ENCODE peak calls at places on chromosomes 4 and X, in eight cellular contexts. One of them, this sample, is unnamed.

GRCh38 chr4:1012031-1012739 is 759 bp downstream of the FGFRL1 start:
- DNase-seq in left ventricle myocardium inferior: no peak
- DNase-seq in psoas muscle: no peak
- DNase-seq in heart right ventricle: no peak
- DNase-seq in heart left ventricle: no peak
- DNase-seq in SJSA1: no peak
- DNase-seq in lower lobe of right lung: peak
- DNase-seq in substantia nigra: no peak
- DNase-seq in this sample: no peak

GRCh38 chr4:95539056-95539455 is 9.7 kb downstream of the UNC5C start:
- DNase-seq in substantia nigra: no peak
- DNase-seq in SJSA1: no peak
- DNase-seq in psoas muscle: no peak
- DNase-seq in lower lobe of right lung: no peak
- DNase-seq in heart left ventricle: no peak
- DNase-seq in left ventricle myocardium inferior: no peak
- DNase-seq in heart right ventricle: no peak
- DNase-seq in this sample: no peak

GRCh38 chr4:31620476-31620875 is 900.3 kb downstream of the PCDH7 start:
- DNase-seq in substantia nigra: no peak
- DNase-seq in left ventricle myocardium inferior: no peak
- DNase-seq in heart right ventricle: no peak
- DNase-seq in heart left ventricle: no peak
- DNase-seq in psoas muscle: no peak
- DNase-seq in lower lobe of right lung: no peak
- DNase-seq in SJSA1: no peak
- DNase-seq in this sample: no peak

GRCh38 chr4:127586922-127587571 is 45.7 kb upstream of the INTU start:
- DNase-seq in heart right ventricle: no peak
- DNase-seq in SJSA1: peak
- DNase-seq in left ventricle myocardium inferior: no peak
- DNase-seq in substantia nigra: no peak
- DNase-seq in psoas muscle: no peak
- DNase-seq in lower lobe of right lung: no peak
- DNase-seq in heart left ventricle: no peak
- DNase-seq in this sample: no peak

GRCh38 chrX:151359931-151360871 is 36.8 kb upstream of the VMA21 start:
- DNase-seq in substantia nigra: peak
- DNase-seq in lower lobe of right lung: peak
- DNase-seq in psoas muscle: peak
- DNase-seq in left ventricle myocardium inferior: no peak
- DNase-seq in heart right ventricle: peak
- DNase-seq in heart left ventricle: peak
- DNase-seq in SJSA1: peak
- DNase-seq in this sample: no peak

GRCh38 chr4:74415602-74416300 is 29.2 kb upstream of the AREG start:
- DNase-seq in heart right ventricle: no peak
- DNase-seq in SJSA1: no peak
- DNase-seq in substantia nigra: no peak
- DNase-seq in heart left ventricle: no peak
- DNase-seq in lower lobe of right lung: no peak
- DNase-seq in psoas muscle: no peak
- DNase-seq in left ventricle myocardium inferior: no peak
- DNase-seq in this sample: no peak

GRCh38 chr4:150890246-150890645 is 124.8 kb downstream of the LRBA start:
- DNase-seq in SJSA1: no peak
- DNase-seq in substantia nigra: no peak
- DNase-seq in heart right ventricle: no peak
- DNase-seq in heart left ventricle: no peak
- DNase-seq in lower lobe of right lung: no peak
- DNase-seq in psoas muscle: no peak
- DNase-seq in left ventricle myocardium inferior: no peak
- DNase-seq in this sample: no peak

GRCh38 chr4:164383187-164384181 is 370.4 kb upstream of the SMIM31 start:
- DNase-seq in psoas muscle: no peak
- DNase-seq in lower lobe of right lung: no peak
- DNase-seq in SJSA1: peak
- DNase-seq in left ventricle myocardium inferior: no peak
- DNase-seq in heart left ventricle: peak
- DNase-seq in substantia nigra: peak
- DNase-seq in heart right ventricle: peak
- DNase-seq in this sample: peak

GRCh38 chr4:84502955-84503373 is 3.9 kb upstream of the NKX6-1 start:
- DNase-seq in lower lobe of right lung: no peak
- DNase-seq in left ventricle myocardium inferior: no peak
- DNase-seq in heart right ventricle: no peak
- DNase-seq in heart left ventricle: no peak
- DNase-seq in substantia nigra: no peak
- DNase-seq in psoas muscle: no peak
- DNase-seq in SJSA1: no peak
- DNase-seq in this sample: no peak

GRCh38 chr4:47386592-47387235 is 76.8 kb downstream of the COMMD8 start:
- DNase-seq in heart right ventricle: no peak
- DNase-seq in substantia nigra: no peak
- DNase-seq in left ventricle myocardium inferior: no peak
- DNase-seq in psoas muscle: no peak
- DNase-seq in lower lobe of right lung: no peak
- DNase-seq in SJSA1: no peak
- DNase-seq in heart left ventricle: no peak
- DNase-seq in this sample: no peak

DNA sequence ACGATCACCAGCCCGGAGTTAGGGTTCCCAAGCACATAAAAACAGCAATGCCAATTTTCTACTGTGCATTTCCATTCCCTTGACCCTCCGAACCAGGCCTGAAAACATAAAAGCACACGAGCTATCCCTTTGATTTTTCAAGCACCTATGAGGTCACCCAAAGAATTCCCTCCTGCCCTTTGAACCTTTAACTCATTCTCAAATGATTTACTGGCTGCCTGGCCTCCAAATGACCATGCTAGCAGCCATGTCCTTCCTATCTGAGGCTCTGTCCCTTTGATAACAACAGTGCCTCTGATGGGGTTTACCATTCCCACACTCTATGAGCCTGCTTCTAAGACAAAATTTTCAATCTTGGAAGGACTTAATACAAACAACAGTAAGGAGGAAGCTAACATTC is 15.2 kb downstream of the SHROOM4 start:
- DNase-seq in substantia nigra: no peak
- DNase-seq in SJSA1: no peak
- DNase-seq in lower lobe of right lung: no peak
- DNase-seq in psoas muscle: no peak
- DNase-seq in left ventricle myocardium inferior: no peak
- DNase-seq in heart right ventricle: no peak
- DNase-seq in heart left ventricle: no peak
- DNase-seq in this sample: no peak
- H3K27ac ChIP-seq in substantia nigra: no peak
- H3K27ac ChIP-seq in SJSA1: no peak
- H3K27ac ChIP-seq in lower lobe of right lung: peak
- H3K27ac ChIP-seq in psoas muscle: no peak
- H3K27ac ChIP-seq in left ventricle myocardium inferior: no peak
- H3K27ac ChIP-seq in heart right ventricle: no peak
- H3K27ac ChIP-seq in heart left ventricle: no peak
- H3K27ac ChIP-seq in this sample: no peak

DNA sequence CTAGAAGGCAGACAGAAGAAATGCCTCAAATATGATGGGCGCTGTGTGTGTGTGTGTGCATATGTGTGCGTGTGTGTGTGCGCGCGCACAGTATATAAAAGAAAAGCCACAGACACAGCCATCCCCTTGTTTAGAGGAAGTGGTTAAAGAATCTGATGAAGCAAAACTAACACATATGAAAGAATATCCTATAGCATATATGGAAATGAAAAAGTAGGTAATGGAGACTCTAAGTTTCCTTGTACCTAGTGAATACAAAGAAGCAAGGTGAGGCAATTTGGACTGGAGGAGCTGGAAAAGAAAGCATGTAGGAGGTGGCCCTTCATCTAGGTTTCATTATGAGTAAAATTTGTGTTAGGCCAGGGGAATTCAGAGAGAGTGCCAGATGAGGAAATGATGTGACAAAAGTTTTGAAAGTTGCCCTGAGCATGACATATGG is 58.6 kb upstream of the MCF2 start:
- DNase-seq in heart right ventricle: no peak
- DNase-seq in left ventricle myocardium inferior: no peak
- DNase-seq in lower lobe of right lung: no peak
- DNase-seq in heart left ventricle: no peak
- DNase-seq in psoas muscle: no peak
- DNase-seq in SJSA1: no peak
- DNase-seq in substantia nigra: no peak
- DNase-seq in this sample: no peak
- H3K27ac ChIP-seq in heart right ventricle: no peak
- H3K27ac ChIP-seq in left ventricle myocardium inferior: no peak
- H3K27ac ChIP-seq in lower lobe of right lung: no peak
- H3K27ac ChIP-seq in heart left ventricle: no peak
- H3K27ac ChIP-seq in psoas muscle: no peak
- H3K27ac ChIP-seq in SJSA1: no peak
- H3K27ac ChIP-seq in substantia nigra: no peak
- H3K27ac ChIP-seq in this sample: no peak

DNA sequence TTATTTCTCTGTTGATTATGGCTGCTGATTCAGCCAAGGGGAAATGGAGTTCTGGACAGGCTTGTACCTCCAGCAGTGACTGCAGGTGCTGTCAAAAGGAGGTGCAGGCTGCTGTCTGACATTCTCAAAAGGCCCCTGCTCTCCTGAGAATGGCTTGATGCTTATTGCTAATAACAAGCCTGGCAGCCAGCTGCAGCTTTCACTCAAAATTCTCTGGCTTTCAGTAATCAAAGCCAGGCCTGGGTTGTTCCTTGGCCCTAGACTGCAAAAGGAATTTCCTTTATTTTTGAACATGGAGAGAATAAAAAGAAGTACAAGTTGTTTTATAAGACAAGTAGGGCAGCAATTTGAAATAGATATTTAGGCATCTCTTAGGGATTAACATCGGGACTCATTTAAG is 575.9 kb downstream of the MID1IP1 start:
- DNase-seq in SJSA1: no peak
- DNase-seq in psoas muscle: no peak
- DNase-seq in heart left ventricle: no peak
- DNase-seq in heart right ventricle: no peak
- DNase-seq in substantia nigra: no peak
- DNase-seq in lower lobe of right lung: no peak
- DNase-seq in left ventricle myocardium inferior: no peak
- DNase-seq in this sample: no peak
- H3K27ac ChIP-seq in SJSA1: no peak
- H3K27ac ChIP-seq in psoas muscle: no peak
- H3K27ac ChIP-seq in heart left ventricle: no peak
- H3K27ac ChIP-seq in heart right ventricle: no peak
- H3K27ac ChIP-seq in substantia nigra: no peak
- H3K27ac ChIP-seq in lower lobe of right lung: no peak
- H3K27ac ChIP-seq in left ventricle myocardium inferior: no peak
- H3K27ac ChIP-seq in this sample: no peak

GRCh38 chrX:22520128-22520828 is 247.6 kb downstream of the CBLL2 start:
- DNase-seq in psoas muscle: no peak
- DNase-seq in substantia nigra: no peak
- DNase-seq in SJSA1: no peak
- DNase-seq in lower lobe of right lung: no peak
- DNase-seq in heart right ventricle: no peak
- DNase-seq in left ventricle myocardium inferior: no peak
- DNase-seq in heart left ventricle: no peak
- DNase-seq in this sample: no peak
- H3K27ac ChIP-seq in psoas muscle: no peak
- H3K27ac ChIP-seq in substantia nigra: no peak
- H3K27ac ChIP-seq in SJSA1: no peak
- H3K27ac ChIP-seq in lower lobe of right lung: no peak
- H3K27ac ChIP-seq in heart right ventricle: no peak
- H3K27ac ChIP-seq in left ventricle myocardium inferior: no peak
- H3K27ac ChIP-seq in heart left ventricle: no peak
- H3K27ac ChIP-seq in this sample: no peak

GRCh38 chrX:1596676-1597344 is 5.4 kb downstream of the AKAP17A start:
- DNase-seq in heart right ventricle: no peak
- DNase-seq in SJSA1: no peak
- DNase-seq in left ventricle myocardium inferior: no peak
- DNase-seq in substantia nigra: no peak
- DNase-seq in psoas muscle: no peak
- DNase-seq in heart left ventricle: no peak
- DNase-seq in lower lobe of right lung: no peak
- DNase-seq in this sample: no peak
- H3K27ac ChIP-seq in heart right ventricle: no peak
- H3K27ac ChIP-seq in SJSA1: no peak
- H3K27ac ChIP-seq in left ventricle myocardium inferior: no peak
- H3K27ac ChIP-seq in substantia nigra: no peak
- H3K27ac ChIP-seq in psoas muscle: no peak
- H3K27ac ChIP-seq in heart left ventricle: no peak
- H3K27ac ChIP-seq in lower lobe of right lung: no peak
- H3K27ac ChIP-seq in this sample: no peak

DNA sequence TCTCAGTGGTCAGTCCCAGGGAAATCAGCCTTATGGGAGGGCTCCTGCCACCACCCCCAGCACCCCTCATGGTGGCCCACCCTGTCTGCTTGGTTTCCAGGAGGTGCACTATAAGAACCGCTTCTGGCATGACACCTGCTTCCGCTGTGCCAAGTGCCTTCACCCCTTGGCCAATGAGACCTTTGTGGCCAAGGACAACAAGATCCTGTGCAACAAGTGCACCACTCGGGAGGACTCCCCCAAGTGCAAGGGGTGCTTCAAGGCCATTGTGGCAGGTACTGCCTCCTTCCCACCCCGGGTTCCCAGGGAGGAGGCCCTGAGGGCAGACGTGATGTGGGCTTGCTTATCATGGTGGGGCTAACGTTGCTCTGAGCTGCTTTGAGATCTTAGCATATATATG is 44.3 kb downstream of the MAP7D3 start:
- DNase-seq in heart left ventricle: no peak
- DNase-seq in lower lobe of right lung: no peak
- DNase-seq in left ventricle myocardium inferior: no peak
- DNase-seq in substantia nigra: no peak
- DNase-seq in psoas muscle: no peak
- DNase-seq in heart right ventricle: no peak
- DNase-seq in SJSA1: no peak
- DNase-seq in this sample: no peak
- H3K27ac ChIP-seq in heart left ventricle: peak
- H3K27ac ChIP-seq in lower lobe of right lung: no peak
- H3K27ac ChIP-seq in left ventricle myocardium inferior: peak
- H3K27ac ChIP-seq in substantia nigra: no peak
- H3K27ac ChIP-seq in psoas muscle: peak
- H3K27ac ChIP-seq in heart right ventricle: peak
- H3K27ac ChIP-seq in SJSA1: no peak
- H3K27ac ChIP-seq in this sample: peak

GRCh38 chr4:118277243-118277642 is 75.6 kb downstream of the PRSS12 start:
- DNase-seq in heart right ventricle: no peak
- DNase-seq in substantia nigra: no peak
- DNase-seq in SJSA1: no peak
- DNase-seq in heart left ventricle: no peak
- DNase-seq in psoas muscle: no peak
- DNase-seq in lower lobe of right lung: no peak
- DNase-seq in left ventricle myocardium inferior: no peak
- DNase-seq in this sample: no peak
- H3K27ac ChIP-seq in heart right ventricle: no peak
- H3K27ac ChIP-seq in substantia nigra: no peak
- H3K27ac ChIP-seq in SJSA1: no peak
- H3K27ac ChIP-seq in heart left ventricle: no peak
- H3K27ac ChIP-seq in psoas muscle: no peak
- H3K27ac ChIP-seq in lower lobe of right lung: no peak
- H3K27ac ChIP-seq in left ventricle myocardium inferior: no peak
- H3K27ac ChIP-seq in this sample: no peak

This sample was measured in tibial artery.